ENCODE peak calls at places on chromosome 14, in seven cellular contexts. M is body of pancreas, L is Peyer's patch, I is uterus, K is osteocyte, A is GM23338, Y is HCT116. R is an unnamed sample.

GRCh38 chr14:68619805-68620574 is 172.9 kb downstream of the ZFP36L1 start:
- DNase-seq in M (no peak), I (peak), Y (peak), K (no peak), A (no peak), L (no peak), R (peak)

GRCh38 chr14:101195309-101195724 is 291.8 kb upstream of the RTL1 start:
- DNase-seq in A (no peak), L (no peak), M (no peak), K (peak), Y (no peak), I (peak), R (no peak)

GRCh38 chr14:69004731-69005431 is 25.8 kb upstream of the ACTN1 start:
- DNase-seq in I (no peak), K (no peak), A (peak), M (no peak), Y (no peak), L (no peak), R (peak)

GRCh38 chr14:92560106-92560865 is 46.7 kb downstream of the RIN3 start:
- DNase-seq in M (no peak), Y (no peak), K (no peak), A (no peak), L (peak), I (no peak), R (no peak)

GRCh38 chr14:80784824-80785223 is 156.7 kb downstream of the CEP128 start:
- DNase-seq in A (no peak), K (no peak), L (no peak), I (no peak), M (no peak), Y (no peak), R (peak)

GRCh38 chr14:104423224-104423681 is 156.3 kb upstream of the C14orf180 start:
- DNase-seq in M (no peak), L (no peak), A (no peak), Y (no peak), I (no peak), K (peak), R (no peak)

GRCh38 chr14:94936901-94937321 is 167.0 kb upstream of the GSC start:
- DNase-seq in M (peak), A (no peak), I (peak), Y (no peak), L (no peak), K (no peak), R (no peak)

GRCh38 chr14:50839048-50839447 is 8.1 kb upstream of the NIN start:
- DNase-seq in I (no peak), K (no peak), A (no peak), Y (no peak), M (no peak), L (no peak), R (no peak)

GRCh38 chr14:84998216-84998615 is 531.7 kb upstream of the FLRT2 start:
- DNase-seq in L (no peak), Y (no peak), I (no peak), A (no peak), M (no peak), K (no peak), R (no peak)

GRCh38 chr14:26966942-26967341 is 369.1 kb upstream of the NOVA1 start:
- DNase-seq in K (no peak), L (no peak), M (peak), A (peak), Y (no peak), I (peak), R (no peak)

GRCh38 chr14:105487449-105487985 is 831 bp downstream of the CRIP1 start:
- DNase-seq in M (no peak), L (peak), I (no peak), A (no peak), Y (no peak), K (no peak), R (no peak)

GRCh38 chr14:33692762-33693161 is 258.1 kb downstream of the EGLN3 start:
- DNase-seq in I (no peak), Y (no peak), K (no peak), L (no peak), A (no peak), M (no peak), R (peak)

GRCh38 chr14:62301076-62301475 is 538.9 kb downstream of the SNAPC1 start:
- DNase-seq in L (no peak), M (no peak), Y (no peak), A (no peak), K (no peak), I (no peak), R (no peak)

GRCh38 chr14:41570415-41571155 is 36.1 kb upstream of the LRFN5 start:
- DNase-seq in L (no peak), K (no peak), A (peak), I (no peak), Y (no peak), M (no peak), R (no peak)

GRCh38 chr14:49769171-49769570 is 1.2 kb downstream of the KLHDC2 start:
- DNase-seq in K (no peak), A (no peak), L (no peak), I (no peak), Y (no peak), M (no peak), R (peak)

GRCh38 chr14:26531894-26532293 is 65.9 kb downstream of the NOVA1 start:
- DNase-seq in Y (no peak), A (peak), M (no peak), L (no peak), I (no peak), K (no peak), R (peak)

GRCh38 chr14:104856869-104857860 is 7.9 kb upstream of the CEP170B start:
- DNase-seq in M (no peak), Y (no peak), A (peak), K (no peak), I (no peak), L (peak), R (no peak)

GRCh38 chr14:53338192-53338591 is 185.1 kb upstream of the DDHD1 start:
- DNase-seq in A (no peak), I (no peak), K (no peak), M (no peak), Y (no peak), L (no peak), R (peak)

GRCh38 chr14:93540235-93540634 is 109.5 kb downstream of the UNC79 start:
- DNase-seq in M (no peak), Y (no peak), K (no peak), I (no peak), A (no peak), L (no peak), R (no peak)

GRCh38 chr14:55051165-55051425 is 352 bp upstream of the MAPK1IP1L start:
- DNase-seq in Y (no peak), K (no peak), M (no peak), L (no peak), A (no peak), I (no peak), R (no peak)

GRCh38 chr14:38992067-38992835 is 110.8 kb downstream of the SEC23A start:
- DNase-seq in K (no peak), Y (no peak), M (no peak), A (no peak), I (peak), L (no peak), R (peak)

GRCh38 chr14:95711476-95712176 is 2.3 kb downstream of the TCL1A start:
- DNase-seq in Y (no peak), K (no peak), I (no peak), L (no peak), M (no peak), A (no peak), R (no peak)

GRCh38 chr14:99730876-99731351 is 46.8 kb downstream of the CYP46A1 start:
- DNase-seq in Y (no peak), K (no peak), A (no peak), I (peak), M (peak), L (peak), R (no peak)

GRCh38 chr14:99735189-99736135 is 51.4 kb downstream of the CYP46A1 start:
- DNase-seq in M (no peak), L (peak), K (no peak), Y (no peak), A (no peak), I (peak), R (no peak)

GRCh38 chr14:103206023-103206481 is 82.8 kb downstream of the TNFAIP2 start:
- DNase-seq in M (peak), Y (no peak), K (no peak), A (no peak), L (no peak), I (peak), R (peak)

GRCh38 chr14:75119056-75119455 is 7.8 kb downstream of the NEK9 start:
- DNase-seq in A (no peak), M (no peak), L (no peak), K (no peak), I (no peak), Y (no peak), R (no peak)

GRCh38 chr14:89855961-89856360 is 98.6 kb downstream of the EFCAB11 start:
- DNase-seq in A (no peak), I (no peak), M (no peak), Y (no peak), L (no peak), K (no peak), R (peak)

GRCh38 chr14:75222208-75222701 is 45.8 kb upstream of the TMED10 start:
- DNase-seq in I (no peak), A (peak), M (no peak), K (no peak), L (no peak), Y (no peak), R (peak)

DNA sequence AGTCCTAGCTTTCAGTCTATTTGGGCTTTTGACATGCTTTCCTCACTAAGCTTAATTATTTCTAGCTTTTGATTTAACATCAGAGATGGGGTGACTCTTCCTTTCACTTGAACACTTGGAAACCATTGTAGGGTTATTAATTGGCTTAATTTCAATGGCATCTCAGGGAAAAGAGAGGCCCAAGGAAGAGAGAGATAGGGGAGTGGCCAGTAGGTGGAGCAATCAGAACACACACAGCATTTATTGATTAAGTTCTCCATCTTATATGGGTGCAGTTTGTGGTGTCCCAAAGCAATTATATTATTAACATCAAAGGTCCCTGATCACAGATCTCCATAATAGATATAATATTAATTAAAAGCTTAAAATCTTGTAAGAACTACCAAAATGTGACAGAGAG is 1466.1 kb upstream of the SEL1L start:
- DNase-seq in L (no peak), I (no peak), Y (no peak), K (no peak), A (peak), M (peak), R (no peak)
- TF ChIP-seq CTCF in L (no peak), I (no peak), Y (no peak), K (peak), A (peak), M (peak), R (no peak)

GRCh38 chr14:59133202-59133601 is 55.3 kb upstream of the DAAM1 start:
- DNase-seq in I (no peak), K (no peak), Y (no peak), A (peak), L (no peak), M (no peak), R (peak)
- TF ChIP-seq CTCF in I (peak), K (peak), Y (peak), A (peak), L (no peak), M (no peak), R (peak)

GRCh38 chr14:91315844-91316267 is 71.4 kb upstream of the GPR68 start:
- DNase-seq in I (no peak), A (no peak), K (no peak), M (no peak), L (no peak), Y (no peak), R (no peak)

GRCh38 chr14:91320266-91320665 is 75.8 kb upstream of the GPR68 start:
- DNase-seq in L (no peak), K (no peak), Y (no peak), I (no peak), A (no peak), M (no peak), R (no peak)

GRCh38 chr14:91316761-91317160 is 72.3 kb upstream of the GPR68 start:
- DNase-seq in K (no peak), Y (no peak), M (no peak), I (no peak), L (no peak), A (no peak), R (no peak)

GRCh38 chr14:91318911-91319310 is 74.4 kb upstream of the GPR68 start:
- DNase-seq in Y (no peak), L (no peak), K (no peak), A (no peak), M (no peak), I (no peak), R (no peak)

DNA sequence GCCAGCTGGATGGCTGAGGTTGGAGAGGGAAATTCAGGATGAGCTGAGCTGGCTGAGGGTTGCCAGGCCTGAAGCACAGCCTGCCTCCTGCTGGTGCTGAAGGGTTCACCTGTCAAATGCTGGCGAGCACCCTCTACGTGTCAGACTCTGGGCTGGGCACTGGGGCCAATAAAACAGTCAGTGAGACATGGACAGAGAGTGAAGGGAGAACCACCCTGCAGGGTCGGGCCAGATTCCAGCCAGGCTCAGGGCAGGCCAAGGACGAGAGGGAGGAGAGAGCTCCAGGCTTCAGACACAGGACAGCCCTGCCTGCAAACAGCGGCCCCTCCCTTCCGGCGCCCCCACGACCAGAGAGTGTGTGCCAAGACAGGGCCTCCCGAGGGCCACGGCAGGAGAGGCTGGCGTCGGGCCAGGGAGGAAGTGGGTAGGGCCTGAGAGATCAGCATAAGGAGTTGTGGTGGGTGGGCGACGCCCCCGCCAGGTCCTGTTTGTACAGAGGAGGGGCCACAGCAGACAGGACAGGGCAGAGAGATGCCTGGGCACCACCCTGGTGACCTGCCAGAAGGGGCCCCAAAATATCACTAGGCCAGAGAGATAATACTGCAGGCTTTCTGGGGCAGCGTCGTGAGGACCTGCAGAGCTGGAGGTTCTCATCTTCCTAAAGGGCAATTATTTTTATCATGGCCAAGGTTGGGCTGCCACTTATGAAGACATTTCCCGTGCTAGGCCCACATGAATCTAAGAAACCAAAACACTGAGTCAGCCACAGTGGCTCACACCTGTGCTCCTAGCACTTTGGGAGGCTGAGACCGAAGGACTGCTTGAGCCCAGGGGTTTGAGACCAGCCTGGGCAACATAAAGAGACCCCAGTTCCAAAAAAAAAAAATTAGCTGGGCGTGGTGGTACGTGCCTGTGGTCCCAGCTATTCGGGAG is 73.1 kb upstream of the GPR68 start:
- DNase-seq in Y (no peak), I (peak), L (peak), A (no peak), K (no peak), M (peak), R (peak)
- TF ChIP-seq CTCF in Y (no peak), I (no peak), L (peak), A (no peak), K (no peak), M (peak), R (peak)

GRCh38 chr14:70257526-70257925 is 68.8 kb upstream of the SLC8A3 start:
- DNase-seq in L (no peak), K (no peak), M (peak), Y (peak), I (no peak), A (peak), R (no peak)
- TF ChIP-seq CTCF in L (peak), K (no peak), M (no peak), Y (peak), I (no peak), A (peak), R (no peak)

GRCh38 chr14:23539209-23539866 is 12.2 kb downstream of the ZFHX2 start:
- DNase-seq in A (peak), M (peak), K (no peak), I (no peak), Y (peak), L (no peak), R (peak)

GRCh38 chr14:23537351-23538048 is 14.1 kb downstream of the ZFHX2 start:
- DNase-seq in M (no peak), L (no peak), Y (no peak), I (no peak), A (peak), K (no peak), R (no peak)

GRCh38 chr14:23538785-23539184 is 12.8 kb downstream of the ZFHX2 start:
- DNase-seq in A (peak), Y (no peak), K (no peak), L (no peak), I (no peak), M (no peak), R (peak)

GRCh38 chr14:23536494-23536893 is 15.1 kb downstream of the ZFHX2 start:
- DNase-seq in I (no peak), L (no peak), Y (no peak), A (no peak), K (no peak), M (no peak), R (no peak)

DNA sequence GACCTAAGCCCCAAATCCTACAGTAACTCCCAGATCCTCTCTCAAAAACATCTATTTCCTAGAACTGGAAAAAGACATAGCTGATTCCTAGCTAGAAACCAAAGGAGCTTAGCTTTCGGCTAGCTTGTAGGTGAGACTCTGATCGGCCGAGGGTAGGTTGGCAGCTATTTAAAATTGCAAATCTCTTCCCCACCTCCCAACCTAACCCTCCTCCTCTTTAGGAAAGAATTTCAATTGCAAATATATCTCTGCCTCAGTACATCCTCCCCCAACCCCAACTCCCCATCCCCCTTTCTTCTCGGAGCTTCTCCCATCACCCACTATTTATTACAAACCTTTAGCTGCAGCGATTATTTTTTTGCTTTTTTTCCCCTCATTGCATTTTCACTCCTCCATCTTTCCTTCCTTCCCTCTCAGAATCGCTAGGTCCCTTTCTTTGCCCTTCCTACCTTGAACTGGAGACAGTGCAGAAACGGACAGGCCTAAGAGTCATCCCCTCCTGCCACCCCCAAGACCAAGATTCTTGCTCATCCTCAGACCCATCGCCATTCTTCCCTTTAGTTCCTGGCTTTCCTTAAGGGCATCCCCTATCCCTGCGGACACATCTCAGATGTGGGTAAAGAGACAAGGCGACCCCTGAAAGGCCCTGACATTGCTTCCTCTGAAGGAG is 13.4 kb downstream of the ZFHX2 start:
- DNase-seq in A (peak), L (no peak), M (no peak), K (no peak), Y (no peak), I (no peak), R (no peak)
- TF ChIP-seq CTCF in A (no peak), L (no peak), M (no peak), K (no peak), Y (no peak), I (no peak), R (no peak)

GRCh38 chr14:51849095-51849494 is 11.3 kb upstream of the GNG2 start:
- DNase-seq in L (no peak), M (no peak), Y (no peak), K (peak), I (no peak), A (no peak), R (no peak)

GRCh38 chr14:51848120-51848519 is 12.3 kb upstream of the GNG2 start:
- DNase-seq in I (no peak), M (no peak), L (no peak), Y (no peak), A (no peak), K (no peak), R (peak)

GRCh38 chr14:51845811-51846210 is 14.6 kb upstream of the GNG2 start:
- DNase-seq in M (no peak), Y (no peak), L (no peak), A (no peak), K (no peak), I (no peak), R (no peak)

GRCh38 chr14:51846631-51847488 is 13.6 kb upstream of the GNG2 start:
- DNase-seq in A (peak), M (peak), K (peak), Y (no peak), L (no peak), I (peak), R (peak)

GRCh38 chr14:51847489-51847796 is 13.0 kb upstream of the GNG2 start:
- DNase-seq in K (no peak), A (no peak), Y (no peak), M (no peak), L (no peak), I (no peak), R (no peak)
- TF ChIP-seq CTCF in K (no peak), A (no peak), Y (no peak), M (no peak), L (no peak), I (no peak), R (no peak)